ENCODE peak calls at places on chromosomes 13 and 19, in nine cellular contexts. S is NCI-H345; F is T-helper 17 cell; A is activated CD4-positive, alpha-beta T cell treated with anti-CD3 and anti-CD28 coated beads for 36 hours; Y is T-helper 1 cell; B is AG08395; X is hypothalamus; N is fibroblast of mammary gland; O is ascending aorta. C is an unnamed sample.

GRCh38 chr13:51614350-51614786 is 30.1 kb downstream of the WDFY2 start:
- DNase-seq in S (no peak), F (peak), A (peak), Y (no peak), B (peak), X (no peak), N (peak), O (peak), C (peak)

GRCh38 chr19:13007292-13008045 is 12.2 kb downstream of the NFIX start:
- DNase-seq in S (no peak), F (no peak), A (no peak), Y (no peak), B (peak), X (no peak), N (no peak), O (peak), C (no peak)

GRCh38 chr19:41137056-41137455 is 22.8 kb downstream of the CYP2F1 start:
- DNase-seq in S (no peak), F (no peak), A (no peak), Y (no peak), B (no peak), X (no peak), N (no peak), O (no peak), C (no peak)

GRCh38 chr19:15570420-15570819 is 44.6 kb upstream of the CYP4F8 start:
- DNase-seq in S (no peak), F (no peak), A (no peak), Y (no peak), B (no peak), X (no peak), N (no peak), O (no peak), C (no peak)

GRCh38 chr13:112897603-112897955 is 71.4 kb upstream of the MCF2L start:
- DNase-seq in S (no peak), F (no peak), A (no peak), Y (no peak), B (no peak), X (no peak), N (no peak), O (no peak), C (no peak)

GRCh38 chr13:80361883-80362327 is 21.0 kb upstream of the SPRY2 start:
- DNase-seq in S (peak), F (no peak), A (no peak), Y (no peak), B (no peak), X (no peak), N (no peak), O (no peak), C (peak)

GRCh38 chr13:77751513-77752456 is 54.3 kb downstream of the SLAIN1 start:
- DNase-seq in S (peak), F (peak), A (peak), Y (no peak), B (peak), X (no peak), N (peak), O (no peak), C (peak)

GRCh38 chr13:61777281-61777680 is 361.6 kb upstream of the PCDH20 start:
- DNase-seq in S (no peak), F (no peak), A (no peak), Y (no peak), B (no peak), X (no peak), N (peak), O (no peak), C (no peak)

GRCh38 chr19:6970478-6970877 is 50.8 kb downstream of the MBD3L2B start:
- DNase-seq in S (no peak), F (no peak), A (peak), Y (no peak), B (no peak), X (no peak), N (no peak), O (no peak), C (peak)

GRCh38 chr13:94227255-94227879 is 252.1 kb downstream of the DCT start:
- DNase-seq in S (no peak), F (no peak), A (no peak), Y (no peak), B (no peak), X (no peak), N (no peak), O (no peak), C (no peak)

GRCh38 chr19:39351537-39352037 is 9.4 kb downstream of the SAMD4B start:
- DNase-seq in S (no peak), F (no peak), A (peak), Y (no peak), B (peak), X (no peak), N (peak), O (no peak), C (peak)

GRCh38 chr19:48683349-48683748 is 10.5 kb upstream of the NTN5 start:
- DNase-seq in S (no peak), F (no peak), A (peak), Y (no peak), B (no peak), X (peak), N (peak), O (no peak), C (peak)

GRCh38 chr13:101453784-101454201 is 1.3 kb downstream of the ITGBL1 start:
- DNase-seq in S (peak), F (no peak), A (peak), Y (no peak), B (no peak), X (no peak), N (no peak), O (no peak), C (no peak)

GRCh38 chr13:77460195-77460594 is 75.3 kb upstream of the SCEL start:
- DNase-seq in S (no peak), F (no peak), A (no peak), Y (no peak), B (no peak), X (no peak), N (peak), O (peak), C (peak)

GRCh38 chr19:34725400-34725799 is 8.6 kb upstream of the ZNF181 start:
- DNase-seq in S (no peak), F (no peak), A (no peak), Y (no peak), B (no peak), X (no peak), N (no peak), O (no peak), C (no peak)